ENCODE peak calls at places on chromosomes 16 and 17, in eight cellular contexts. P is AG04450, F is stomach, H is HS-27A, J is left kidney, C is endodermal cell, O is memory B cell, S is skeletal muscle cell. R is an unnamed sample.

GRCh38 chr17:80773243-80773991 is 218.2 kb upstream of the CHMP6 start:
- DNase-seq in P (no peak), F (no peak), H (no peak), J (peak), C (peak), O (no peak), S (no peak), R (no peak)

GRCh38 chr17:49217651-49218413 is 7.3 kb downstream of the ABI3 start:
- DNase-seq in P (no peak), F (peak), H (no peak), J (no peak), C (no peak), O (peak), S (no peak), R (no peak)

GRCh38 chr17:2595200-2595599 is 1.7 kb downstream of the PAFAH1B1 start:
- DNase-seq in P (no peak), F (no peak), H (no peak), J (no peak), C (peak), O (no peak), S (no peak), R (no peak)

GRCh38 chr17:36661047-36661666 is 59.8 kb downstream of the MRM1 start:
- DNase-seq in P (no peak), F (no peak), H (no peak), J (peak), C (no peak), O (no peak), S (no peak), R (no peak)

GRCh38 chr16:4071686-4072561 is 44.3 kb downstream of the ADCY9 start:
- DNase-seq in P (no peak), F (no peak), H (no peak), J (no peak), C (no peak), O (no peak), S (no peak), R (no peak)

GRCh38 chr16:1035066-1035415 is 37.5 kb upstream of the SSTR5 start:
- DNase-seq in P (no peak), F (no peak), H (no peak), J (no peak), C (no peak), O (no peak), S (no peak), R (no peak)

GRCh38 chr16:87539113-87539512 is 46.3 kb upstream of the ZCCHC14 start:
- DNase-seq in P (no peak), F (no peak), H (no peak), J (no peak), C (no peak), O (no peak), S (no peak), R (no peak)

GRCh38 chr17:50903604-50904521 is 37.7 kb upstream of the TOB1 start:
- DNase-seq in P (peak), F (no peak), H (no peak), J (no peak), C (no peak), O (no peak), S (peak), R (no peak)

GRCh38 chr16:19837331-19837943 is 47.2 kb downstream of the GPRC5B start:
- DNase-seq in P (no peak), F (no peak), H (no peak), J (no peak), C (no peak), O (no peak), S (no peak), R (no peak)

GRCh38 chr17:1275962-1276736 is 3.3 kb upstream of the TRARG1 start:
- DNase-seq in P (no peak), F (peak), H (no peak), J (peak), C (peak), O (peak), S (no peak), R (no peak)

GRCh38 chr16:1794221-1794871 is 841 bp upstream of the IGFALS start:
- DNase-seq in P (no peak), F (peak), H (no peak), J (peak), C (peak), O (no peak), S (no peak), R (no peak)

GRCh38 chr16:85530370-85530739 is 82.8 kb upstream of the GSE1 start:
- DNase-seq in P (no peak), F (no peak), H (no peak), J (no peak), C (no peak), O (no peak), S (no peak), R (no peak)

GRCh38 chr17:78804777-78805176 is 22.7 kb upstream of the CYTH1 start:
- DNase-seq in P (no peak), F (no peak), H (no peak), J (no peak), C (no peak), O (no peak), S (no peak), R (no peak)

GRCh38 chr17:44840936-44841335 is 6.7 kb upstream of the HIGD1B start:
- DNase-seq in P (no peak), F (no peak), H (no peak), J (no peak), C (no peak), O (no peak), S (no peak), R (no peak)

GRCh38 chr17:13353590-13353989 is 248.1 kb downstream of the HS3ST3A1 start:
- DNase-seq in P (no peak), F (no peak), H (no peak), J (no peak), C (no peak), O (no peak), S (peak), R (no peak)

GRCh38 chr17:9002236-9002609 is 19.1 kb upstream of the NTN1 start:
- DNase-seq in P (no peak), F (no peak), H (no peak), J (peak), C (peak), O (no peak), S (no peak), R (no peak)

GRCh38 chr16:50940275-50940854 is 198.5 kb downstream of the CYLD start:
- DNase-seq in P (no peak), F (no peak), H (no peak), J (no peak), C (peak), O (no peak), S (no peak), R (no peak)